ENCODE peak calls at places on chromosomes 6 and 20, in seven cellular contexts. H is posterior cingulate gyrus; I is activated naive CD8-positive, alpha-beta T cell treated with anti-CD3 and anti-CD28 coated beads for 36 hours; V is endothelial cell; Z is mesenteric fat pad; U is RWPE2; G is MV-4-11. L is an unnamed sample.

GRCh38 chr6:119565893-119566292 is 216.3 kb upstream of the MAN1A1 start:
- DNase-seq in H (no peak), I (no peak), V (no peak), Z (no peak), U (no peak), G (no peak), L (no peak)

GRCh38 chr6:18976966-18977365 is 589.8 kb downstream of the RNF144B start:
- DNase-seq in H (no peak), I (no peak), V (no peak), Z (no peak), U (no peak), G (no peak), L (no peak)

GRCh38 chr20:44901972-44902371 is 7.9 kb upstream of the PABPC1L start:
- DNase-seq in H (no peak), I (no peak), V (no peak), Z (no peak), U (no peak), G (no peak), L (no peak)

GRCh38 chr20:35506872-35507638 is 22.4 kb downstream of the C20orf173 start:
- DNase-seq in H (no peak), I (no peak), V (no peak), Z (no peak), U (no peak), G (peak; percentile 76), L (peak; percentile 25)

GRCh38 chr6:118719351-118720124 is 68.1 kb upstream of the CEP85L start:
- DNase-seq in H (no peak), I (no peak), V (no peak), Z (no peak), U (no peak), G (no peak), L (peak; percentile 48)

GRCh38 chr6:842141-842540 is 149.2 kb upstream of the EXOC2 start:
- DNase-seq in H (no peak), I (no peak), V (no peak), Z (no peak), U (no peak), G (no peak), L (no peak)

GRCh38 chr6:122322824-122323223 is 76.6 kb upstream of the HSF2 start:
- DNase-seq in H (no peak), I (no peak), V (no peak), Z (no peak), U (no peak), G (no peak), L (no peak)

GRCh38 chr6:138726066-138727060 is 47.2 kb upstream of the CCDC28A start:
- DNase-seq in H (no peak), I (no peak), V (no peak), Z (no peak), U (no peak), G (no peak), L (no peak)

GRCh38 chr20:48614593-48615274 is 213.1 kb downstream of the PREX1 start:
- DNase-seq in H (no peak), I (no peak), V (no peak), Z (no peak), U (peak; percentile 76), G (peak; percentile 7), L (no peak)

GRCh38 chr6:66605971-66606370 is 898.9 kb upstream of the EYS start:
- DNase-seq in H (no peak), I (no peak), V (no peak), Z (no peak), U (no peak), G (peak; percentile 47), L (no peak)

GRCh38 chr6:167441653-167442644 is 117.1 kb downstream of the TTLL2 start:
- DNase-seq in H (no peak), I (no peak), V (peak; percentile 33), Z (no peak), U (no peak), G (no peak), L (no peak)

GRCh38 chr6:120873125-120873865 is 461.0 kb downstream of the TBC1D32 start:
- DNase-seq in H (no peak), I (no peak), V (no peak), Z (no peak), U (peak; percentile 27), G (no peak), L (no peak)

GRCh38 chr6:108526739-108527174 is 34.0 kb upstream of the FOXO3 start:
- DNase-seq in H (no peak), I (no peak), V (no peak), Z (no peak), U (no peak), G (peak; percentile 8), L (no peak)

GRCh38 chr6:38164131-38164481 is 344.6 kb downstream of the ZFAND3 start:
- DNase-seq in H (no peak), I (no peak), V (no peak), Z (no peak), U (no peak), G (no peak), L (no peak)

GRCh38 chr20:34862724-34863123 is 9.9 kb downstream of the GGT7 start:
- DNase-seq in H (no peak), I (no peak), V (no peak), Z (peak; percentile 62), U (no peak), G (no peak), L (no peak)

GRCh38 chr6:16576391-16577368 is 184.6 kb downstream of the ATXN1 start:
- DNase-seq in H (no peak), I (no peak), V (no peak), Z (no peak), U (no peak), G (peak; percentile 60), L (peak; percentile 40)

GRCh38 chr6:14210077-14210476 is 92.5 kb downstream of the CD83 start:
- DNase-seq in H (no peak), I (no peak), V (no peak), Z (no peak), U (no peak), G (no peak), L (no peak)

GRCh38 chr6:74510878-74511277 is 695.0 kb downstream of the COL12A1 start:
- DNase-seq in H (no peak), I (no peak), V (no peak), Z (no peak), U (no peak), G (no peak), L (no peak)

GRCh38 chr6:46932526-46932925 is 10.8 kb upstream of the ADGRF5 start:
- DNase-seq in H (no peak), I (no peak), V (no peak), Z (no peak), U (no peak), G (no peak), L (no peak)

GRCh38 chr20:57990396-57990987 is 238.0 kb downstream of the ANKRD60 start:
- DNase-seq in H (no peak), I (no peak), V (no peak), Z (no peak), U (no peak), G (no peak), L (no peak)

GRCh38 chr6:116200619-116201249 is 53.1 kb downstream of the TSPYL4 start:
- DNase-seq in H (no peak), I (no peak), V (no peak), Z (no peak), U (no peak), G (no peak), L (no peak)

GRCh38 chr6:10465633-10466499 is 51.0 kb upstream of the TFAP2A start:
- DNase-seq in H (no peak), I (peak; percentile 16), V (peak; percentile 70), Z (no peak), U (no peak), G (peak; percentile 7), L (peak; percentile 32)

GRCh38 chr6:30885481-30885998 is 1.2 kb downstream of the DDR1 start:
- DNase-seq in H (no peak), I (no peak), V (no peak), Z (peak; percentile 60), U (no peak), G (no peak), L (no peak)

GRCh38 chr6:31559958-31560696 is 12.0 kb upstream of the LTA start:
- DNase-seq in H (no peak), I (peak; percentile 66), V (peak; percentile 68), Z (no peak), U (peak; percentile 78), G (peak; percentile 98), L (peak; percentile 81)

GRCh38 chr6:41092421-41093140 is 19.8 kb downstream of the NFYA start:
- DNase-seq in H (no peak), I (no peak), V (no peak), Z (no peak), U (no peak), G (peak; percentile 41), L (no peak)

L was measured in activated CD4-positive, alpha-beta memory T cell treated with anti-CD3 and anti-CD28 coated beads for 36 hours.